ENCODE peak calls at places on chromosomes 16 and 17, in ten cellular contexts. K is HCT116; Z is upper lobe of right lung; Y is heart left ventricle; J is effector memory CD4-positive, alpha-beta T cell; I is A549; F is right lobe of liver; S is H1; T is tibial nerve; B is body of pancreas. G is an unnamed sample.

GRCh38 chr16:28935924-28936783 is 4.4 kb downstream of the CD19 start:
- DNase-seq in Z (peak; percentile 92), K (peak; percentile 69), Y (peak; percentile 72), J (peak; percentile 71), S (peak; percentile 78), F (peak; percentile 92), I (peak; percentile 68), B (peak; percentile 90), T (peak; percentile 57), G (peak; percentile 47)

GRCh38 chr16:72722552-72722951 is 325.4 kb downstream of the ZFHX3 start:
- DNase-seq in Z (no peak), F (no peak), Y (no peak), J (no peak), B (no peak), K (no peak), S (peak; percentile 79), T (no peak), I (no peak), G (no peak)

GRCh38 chr17:76940293-76940692 is 72.1 kb downstream of the MGAT5B start:
- DNase-seq in Z (no peak), F (no peak), Y (no peak), T (no peak), K (no peak), B (no peak), I (no peak), S (peak; percentile 9), J (no peak), G (no peak)

GRCh38 chr17:65219124-65219523 is 82.0 kb downstream of the RGS9 start:
- DNase-seq in F (no peak), K (no peak), I (no peak), T (no peak), B (no peak), J (no peak), S (no peak), Z (no peak), Y (no peak), G (no peak)

GRCh38 chr17:17728550-17729251 is 47.4 kb downstream of the RAI1 start:
- DNase-seq in S (no peak), T (no peak), K (peak; percentile 37), Z (no peak), I (no peak), F (no peak), B (no peak), Y (no peak), J (no peak), G (no peak)

GRCh38 chr16:89921699-89922476 is 1.3 kb upstream of the TUBB3 start:
- DNase-seq in T (no peak), F (no peak), J (no peak), K (peak; percentile 78), S (no peak), B (peak; percentile 46), I (peak; percentile 90), Y (peak; percentile 88), Z (peak; percentile 80), G (peak; percentile 81)

GRCh38 chr16:48901712-48902374 is 291.9 kb upstream of the N4BP1 start:
- DNase-seq in B (no peak), K (peak; percentile 15), Y (no peak), Z (no peak), S (no peak), J (no peak), F (no peak), T (no peak), I (no peak), G (no peak)

GRCh38 chr17:8119575-8120519 is 1.5 kb upstream of the ALOXE3 start:
- DNase-seq in Y (peak; percentile 71), F (peak; percentile 77), Z (peak; percentile 86), J (peak; percentile 55), I (peak; percentile 89), S (peak; percentile 90), T (peak; percentile 65), B (peak; percentile 86), K (peak; percentile 90), G (peak; percentile 85)

DNA sequence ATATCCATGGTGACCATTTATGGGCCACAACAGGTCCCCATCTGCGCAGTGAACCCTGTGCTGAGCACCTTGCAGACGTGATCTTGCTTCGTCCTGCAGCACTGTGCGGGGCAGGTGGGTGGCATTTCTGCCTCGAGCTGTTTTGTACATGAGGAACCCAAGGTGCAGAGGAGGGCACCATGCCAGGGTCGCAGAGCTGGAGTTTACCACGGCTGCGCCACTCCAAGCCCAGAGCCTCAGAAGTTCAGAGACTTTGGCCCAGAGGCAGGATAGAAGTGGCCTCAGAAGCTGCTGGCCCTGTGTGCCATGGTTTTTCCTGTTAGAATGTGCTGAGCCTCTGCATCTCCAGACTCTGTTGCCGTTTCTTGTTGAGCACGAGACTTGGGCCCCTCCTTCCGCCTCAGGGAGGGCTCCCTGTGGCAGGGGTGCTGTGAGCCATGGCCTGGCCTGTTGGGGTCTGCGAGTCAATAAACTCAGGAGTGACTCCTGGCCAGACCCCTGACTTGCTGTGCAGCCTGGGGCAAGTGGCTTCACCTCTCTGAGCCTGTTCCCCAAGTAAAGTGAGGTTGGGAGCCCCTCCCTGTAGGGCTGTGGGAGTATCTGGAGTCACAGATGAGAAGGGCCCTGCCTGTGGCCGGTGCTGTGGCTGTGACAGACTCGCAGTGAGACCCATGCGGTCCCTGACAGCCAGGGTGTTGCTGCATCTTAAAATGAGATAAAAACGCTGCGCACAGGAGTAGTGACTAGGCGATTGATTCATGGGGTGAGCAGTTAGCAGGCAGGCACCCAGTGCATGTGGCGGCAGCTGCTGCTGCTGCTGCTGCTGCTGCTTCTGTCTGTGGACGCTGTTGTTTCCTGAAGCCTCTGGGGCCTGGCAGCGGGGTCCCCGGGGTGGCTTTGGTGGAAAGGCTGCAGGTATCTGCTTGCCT is 11.8 kb downstream of the MAP2K3 start:
- DNase-seq in I (no peak), J (no peak), Y (peak; percentile 44), T (no peak), S (no peak), Z (peak; percentile 64), B (peak; percentile 78), F (peak; percentile 69), K (no peak), G (no peak)
- H3K9me3 ChIP-seq in I (no peaks in the 10 kb centered on the region), J (no peaks in the 10 kb centered on the region), Y (no peaks in the 10 kb centered on the region), T (no peaks in the 10 kb centered on the region), S (peaks cover 40% of the 10 kb centered on the region), Z (no peaks in the 10 kb centered on the region), B (no peaks in the 10 kb centered on the region), F (no peaks in the 10 kb centered on the region), K (no peaks in the 10 kb centered on the region), G (no peaks in the 10 kb centered on the region)

GRCh38 chr16:70575376-70575775 is 51.8 kb downstream of the SF3B3 start:
- DNase-seq in Y (no peak), B (no peak), S (no peak), T (no peak), J (no peak), F (no peak), K (no peak), Z (no peak), I (no peak), G (no peak)

GRCh38 chr16:70573451-70574121 is 50.0 kb downstream of the SF3B3 start:
- DNase-seq in Y (peak; percentile 77), F (no peak), B (no peak), Z (no peak), J (no peak), S (no peak), T (no peak), K (no peak), I (no peak), G (no peak)

GRCh38 chr16:70576431-70577255 is 53.0 kb downstream of the SF3B3 start:
- DNase-seq in Z (no peak), J (no peak), Y (no peak), B (no peak), S (no peak), I (no peak), T (no peak), F (no peak), K (no peak), G (no peak)

GRCh38 chr16:70572926-70573270 is 49.3 kb downstream of the SF3B3 start:
- DNase-seq in S (no peak), J (no peak), Y (no peak), Z (no peak), B (no peak), K (no peak), T (no peak), I (no peak), F (no peak), G (no peak)

GRCh38 chr16:70574595-70575271 is 51.1 kb downstream of the SF3B3 start:
- DNase-seq in B (no peak), J (no peak), K (no peak), I (no peak), Z (no peak), T (no peak), Y (no peak), S (no peak), F (no peak), G (no peak)
- H3K4me1 ChIP-seq in B (peaks cover 4% of the 10 kb centered on the region), J (no peaks in the 10 kb centered on the region), K (peaks cover 26% of the 10 kb centered on the region), I (peaks cover 12% of the 10 kb centered on the region), Z (peaks cover 58% of the 10 kb centered on the region), T (peaks cover 46% of the 10 kb centered on the region), Y (peaks cover 75% of the 10 kb centered on the region), S (no peaks in the 10 kb centered on the region), F (no peaks in the 10 kb centered on the region), G (peaks cover 5% of the 10 kb centered on the region)

GRCh38 chr16:22018559-22018958 is 10.6 kb downstream of the MOSMO start:
- DNase-seq in B (no peak), F (no peak), K (no peak), J (no peak), Z (no peak), T (no peak), Y (no peak), I (no peak), S (no peak), G (no peak)

GRCh38 chr16:22012241-22012640 is 4.3 kb downstream of the MOSMO start:
- DNase-seq in Z (no peak), S (no peak), F (no peak), I (no peak), J (no peak), T (no peak), Y (no peak), B (no peak), K (no peak), G (no peak)

GRCh38 chr16:22016927-22017326 is 9.0 kb downstream of the MOSMO start:
- DNase-seq in Z (no peak), K (no peak), F (no peak), I (no peak), Y (no peak), T (no peak), J (no peak), S (no peak), B (no peak), G (no peak)

GRCh38 chr16:22010902-22011301 is 3.0 kb downstream of the MOSMO start:
- DNase-seq in Y (no peak), K (no peak), I (no peak), J (no peak), Z (no peak), T (no peak), F (no peak), S (no peak), B (no peak), G (no peak)

DNA sequence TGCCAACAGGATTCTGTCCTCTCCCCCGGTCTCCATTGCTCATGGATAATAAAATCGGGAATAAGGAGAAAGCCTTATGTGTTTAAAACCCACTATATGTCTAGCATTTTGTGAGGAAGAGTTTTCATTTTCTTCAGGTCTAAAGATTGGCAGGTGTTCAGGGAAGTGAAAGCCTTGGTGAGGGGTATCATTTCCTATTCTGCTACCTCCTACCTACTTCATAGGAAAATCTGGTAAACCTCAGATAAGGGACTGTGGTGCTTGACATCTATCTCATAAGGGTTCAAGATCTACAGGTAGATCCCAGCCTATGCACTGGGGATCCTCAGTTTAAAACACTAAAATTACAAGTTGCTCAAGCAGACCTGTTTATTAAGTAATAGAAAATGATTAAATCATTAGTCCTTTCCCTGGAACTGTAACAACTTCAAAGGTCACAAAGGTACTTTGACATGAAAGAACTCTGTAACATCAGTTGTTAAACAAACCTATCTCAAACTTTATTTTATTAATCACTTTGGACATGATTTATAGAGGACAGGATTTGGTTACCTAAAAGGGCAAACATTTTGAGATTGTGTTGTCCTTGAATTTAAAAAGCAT is 6.5 kb downstream of the MOSMO start:
- DNase-seq in F (no peak), Y (no peak), B (no peak), S (no peak), I (no peak), Z (no peak), J (no peak), T (no peak), K (no peak), G (no peak)
- H3K4me3 ChIP-seq in F (no peak overlapping the region), Y (no peak overlapping the region), B (no peak overlapping the region), S (no peak overlapping the region), I (no peak overlapping the region), Z (no peak overlapping the region), J (no peak overlapping the region), T (no peak overlapping the region), K (no peak overlapping the region), G (no peak overlapping the region)

DNA sequence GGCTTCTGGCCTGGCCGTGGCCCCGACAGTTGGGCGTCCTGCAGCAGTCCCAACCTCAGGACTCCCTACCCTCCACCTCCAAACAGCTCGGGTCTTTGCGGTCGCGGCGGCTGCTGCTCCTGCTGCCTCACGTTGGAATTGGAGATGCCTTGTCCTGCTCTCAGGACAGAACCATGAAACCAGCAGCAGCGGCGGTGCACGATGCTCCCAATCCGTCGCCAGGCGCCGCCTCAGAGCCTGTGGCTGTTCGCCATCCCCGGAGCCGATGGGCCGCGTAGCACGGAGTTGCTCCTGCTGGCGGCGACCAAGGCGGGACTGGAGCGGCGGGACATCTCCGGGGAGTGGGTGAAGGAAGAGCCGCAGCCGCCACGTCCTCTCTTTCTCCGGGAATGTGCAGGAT is 1965.9 kb downstream of the TP53TG3F start:
- DNase-seq in Y (no peak), Z (no peak), I (no peak), T (no peak), K (no peak), F (no peak), J (no peak), S (no peak), B (no peak), G (no peak)
- H3K9me3 ChIP-seq in Y (no peaks in the 10 kb centered on the region), Z (no peaks in the 10 kb centered on the region), I (no peaks in the 10 kb centered on the region), T (no peaks in the 10 kb centered on the region), K (peaks cover 5% of the 10 kb centered on the region), F (no peaks in the 10 kb centered on the region), J (peaks cover 3% of the 10 kb centered on the region), S (peaks cover 47% of the 10 kb centered on the region), B (no peaks in the 10 kb centered on the region), G (no peaks in the 10 kb centered on the region)

G was measured in Caco-2.